ENCODE peak calls at places on chromosomes 1 and 21, in four cellular contexts. P is spleen, F is endothelial cell of umbilical vein, Q is breast epithelium. L is an unnamed sample.

GRCh38 chr1:204592246-204592948 is 76.2 kb downstream of the MDM4 start:
- DNase-seq in Q (no peak), F (no peak), P (no peak), L (no peak)

GRCh38 chr1:69702085-69702484 is 134.4 kb downstream of the LRRC7 start:
- DNase-seq in P (no peak), Q (no peak), F (no peak), L (no peak)

GRCh38 chr21:32424674-32425073 is 12.2 kb downstream of the EVA1C start:
- DNase-seq in F (no peak), P (no peak), Q (no peak), L (no peak)

GRCh38 chr1:236860096-236860495 is 65.0 kb downstream of the MTR start:
- DNase-seq in Q (no peak), F (no peak), P (no peak), L (no peak)

GRCh38 chr1:187621961-187622360 is 793.2 kb downstream of the PLA2G4A start:
- DNase-seq in Q (no peak), F (peak; percentile 10), P (no peak), L (no peak)

GRCh38 chr1:116514708-116515525 is 55.9 kb downstream of the CD58 start:
- DNase-seq in Q (no peak), F (no peak), P (peak; percentile 85), L (no peak)

GRCh38 chr1:30414086-30414850 is 309.1 kb downstream of the MATN1 start:
- DNase-seq in P (no peak), F (no peak), Q (peak; percentile 15), L (no peak)

GRCh38 chr1:33790577-33790976 is 73.3 kb upstream of the HMGB4 start:
- DNase-seq in Q (no peak), F (no peak), P (no peak), L (no peak)

GRCh38 chr1:150516050-150516591 is 569 bp downstream of the FALEC start:
- DNase-seq in Q (no peak), P (peak; percentile 70), F (peak; percentile 23), L (no peak)

GRCh38 chr1:116075981-116076380 is 35.2 kb upstream of the MAB21L3 start:
- DNase-seq in F (no peak), P (no peak), Q (no peak), L (no peak)

GRCh38 chr1:145977486-145978476 is 13.3 kb downstream of the POLR3GL start:
- DNase-seq in F (peak; percentile 78), Q (peak; percentile 66), P (peak; percentile 88), L (peak; percentile 66)

GRCh38 chr1:6962390-6962955 is 177.2 kb downstream of the CAMTA1 start:
- DNase-seq in Q (peak; percentile 55), F (no peak), P (no peak), L (no peak)

GRCh38 chr1:58432813-58433668 is 113.5 kb downstream of the OMA1 start:
- DNase-seq in F (peak; percentile 22), P (no peak), Q (no peak), L (peak; percentile 76)

GRCh38 chr21:29403291-29403690 is 104.6 kb downstream of the BACH1 start:
- DNase-seq in F (no peak), P (no peak), Q (no peak), L (no peak)

GRCh38 chr1:80054129-80054528 is 1047.6 kb upstream of the ADGRL4 start:
- DNase-seq in F (peak; percentile 5), Q (no peak), P (no peak), L (no peak)

GRCh38 chr1:5423109-5423508 is 569.1 kb downstream of the NPHP4 start:
- DNase-seq in F (no peak), P (peak; percentile 79), Q (no peak), L (no peak)

GRCh38 chr1:146034976-146035469 is 13.5 kb upstream of the HJV start:
- DNase-seq in F (no peak), P (no peak), Q (no peak), L (no peak)

GRCh38 chr1:218772575-218772974 is 401.1 kb upstream of the LYPLAL1 start:
- DNase-seq in P (no peak), Q (no peak), F (no peak), L (no peak)

GRCh38 chr1:248194117-248194516 is 2.9 kb upstream of the OR2M3 start:
- DNase-seq in Q (no peak), F (no peak), P (no peak), L (no peak)

GRCh38 chr1:54375331-54376084 is 30.7 kb downstream of the SSBP3 start:
- DNase-seq in F (no peak), P (peak; percentile 82), Q (no peak), L (no peak)

GRCh38 chr1:196875935-196876334 is 11.9 kb upstream of the CFHR4 start:
- DNase-seq in Q (no peak), F (no peak), P (no peak), L (no peak)

GRCh38 chr1:196873385-196873784 is 14.5 kb upstream of the CFHR4 start:
- DNase-seq in P (no peak), Q (no peak), F (no peak), L (no peak)

DNA sequence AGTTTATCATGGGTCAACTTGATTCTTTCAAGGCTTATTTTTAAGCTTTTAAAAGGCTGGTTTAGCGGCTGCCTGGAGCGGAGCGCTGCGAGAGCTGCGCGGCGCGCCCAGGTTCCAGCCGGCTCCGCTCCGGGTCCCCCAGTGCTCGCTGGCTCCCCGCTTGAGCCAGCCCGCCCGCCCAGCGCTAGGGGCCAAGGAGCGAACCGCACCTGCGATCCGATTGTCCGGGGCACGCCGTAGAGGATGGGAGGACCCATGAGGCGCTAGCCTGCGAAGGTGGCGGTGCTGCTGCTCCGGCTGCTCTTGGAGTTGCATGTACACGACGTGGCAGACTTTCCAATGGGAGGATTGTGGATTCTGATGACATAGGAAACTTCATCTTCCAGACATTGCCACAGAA is 9.9 kb upstream of the CFHR4 start:
- DNase-seq in P (peak; percentile 70), F (no peak), Q (no peak), L (no peak)
- H3K4me3 ChIP-seq in P (no peak overlapping the region), F (no peak overlapping the region), Q (peak overlapping the region; percentile 35), L (no peak overlapping the region)

GRCh38 chr1:176693697-176694329 is 230.8 kb downstream of the PAPPA2 start:
- DNase-seq in Q (no peak), P (no peak), F (no peak), L (no peak)
- TF ChIP-seq POLR2AphosphoS5 in Q (no peak), P (no peak), F (no peak), L (no peak)

DNA sequence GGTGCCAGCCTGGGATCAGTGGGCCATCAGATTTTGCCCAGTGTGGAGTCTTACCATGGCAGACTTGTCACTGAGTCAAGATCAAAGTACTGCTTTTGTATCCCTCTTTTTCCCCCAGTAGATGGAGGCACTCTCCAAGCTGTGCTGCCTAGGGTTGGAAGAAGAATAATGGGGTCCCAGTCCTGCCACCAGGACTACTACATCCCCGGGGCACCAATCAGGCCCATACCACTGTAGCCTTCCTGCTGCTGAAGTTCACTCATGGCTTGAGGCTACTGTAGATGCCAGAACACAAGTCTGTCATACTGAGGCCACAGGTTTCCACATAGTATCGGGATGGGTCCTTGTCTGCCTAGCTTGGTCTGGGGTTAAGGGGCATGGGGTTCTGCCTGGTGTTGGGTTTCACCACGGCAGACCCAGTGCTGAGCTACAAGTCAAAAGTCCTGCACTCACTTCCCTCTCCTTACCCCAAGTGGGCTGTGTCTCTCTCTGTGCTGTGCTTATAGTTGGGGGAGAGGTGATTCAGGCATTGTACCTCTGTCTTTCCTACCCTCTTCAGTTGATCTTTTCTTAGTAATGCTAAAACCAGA is 53.4 kb downstream of the PKN2 start:
- DNase-seq in F (no peak), Q (no peak), P (no peak), L (no peak)
- H3K27ac ChIP-seq in F (no peak overlapping the region), Q (no peak overlapping the region), P (no peak overlapping the region), L (no peak overlapping the region)

GRCh38 chr1:27592191-27592590 is 11.8 kb downstream of the AHDC1 start:
- DNase-seq in F (no peak), P (no peak), Q (no peak), L (no peak)
- H3K4me3 ChIP-seq in F (no peak overlapping the region), P (no peak overlapping the region), Q (no peak overlapping the region), L (no peak overlapping the region)

DNA sequence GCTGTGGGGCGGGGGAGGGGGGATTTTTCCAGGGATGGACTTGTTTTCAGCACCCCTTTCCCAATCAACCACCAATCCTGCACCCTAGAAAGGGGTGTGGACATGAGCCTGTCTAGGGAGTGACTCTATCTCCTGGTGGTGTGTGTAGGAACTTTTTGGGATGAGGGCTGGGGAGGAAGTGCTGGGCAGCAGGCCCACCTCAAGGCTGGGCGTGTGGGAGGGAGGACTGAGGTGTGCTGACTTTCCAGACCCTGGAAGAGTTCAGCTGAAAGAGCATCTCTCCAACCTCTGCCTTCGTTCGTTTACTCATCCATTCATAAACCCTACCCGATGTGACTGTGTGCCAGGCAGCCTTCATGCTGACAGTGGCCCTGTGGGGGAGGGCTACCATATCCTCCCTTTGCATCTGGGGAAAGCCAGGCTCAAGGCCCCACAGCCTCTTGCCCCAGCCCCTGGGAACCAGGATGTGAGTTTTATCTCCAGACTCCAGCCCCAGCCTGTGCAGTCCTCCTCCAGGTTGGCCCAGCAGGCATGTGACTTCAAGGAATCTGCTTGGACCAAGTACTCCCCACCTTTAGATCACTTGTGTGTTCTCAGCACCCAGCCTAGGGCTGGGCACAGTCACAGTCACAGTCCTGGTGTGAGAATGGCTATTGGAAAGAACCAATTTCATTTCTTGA is 6.7 kb downstream of the KNCN start:
- DNase-seq in P (peak; percentile 51), F (no peak), Q (no peak), L (no peak)
- TF ChIP-seq POLR2AphosphoS5 in P (no peak), F (no peak), Q (no peak), L (no peak)